ENCODE peak calls at places on chromosome 13, in ten cellular contexts. Q is osteoblast; B is body of pancreas; U is CD4-positive, alpha-beta T cell; R is heart right ventricle; D is left lung; K is CD8-positive, alpha-beta T cell; X is testis; W is naive thymus-derived CD4-positive, alpha-beta T cell; P is HCT116. H is an unnamed sample.

GRCh38 chr13:94917814-94918213 is 205.5 kb upstream of the SOX21 start:
- DNase-seq in Q (no peak), B (no peak), U (no peak), R (no peak), D (no peak), K (no peak), X (no peak), W (no peak), P (no peak), H (no peak)

GRCh38 chr13:42594577-42595571 is 20.9 kb downstream of the TNFSF11 start:
- DNase-seq in Q (no peak), B (peak), U (peak), R (peak), D (no peak), K (no peak), X (peak), W (peak), P (peak), H (peak)

GRCh38 chr13:94534171-94534570 is 54.7 kb upstream of the DCT start:
- DNase-seq in Q (no peak), B (no peak), U (no peak), R (no peak), D (no peak), K (no peak), X (no peak), W (no peak), P (no peak), H (no peak)

GRCh38 chr13:59754411-59754810 is 409.3 kb downstream of the DIAPH3 start:
- DNase-seq in Q (no peak), B (no peak), U (no peak), R (no peak), D (no peak), K (no peak), X (no peak), W (no peak), P (no peak), H (no peak)

GRCh38 chr13:68588623-68589022 is 1358.5 kb upstream of the PCDH9 start:
- DNase-seq in Q (no peak), B (no peak), U (no peak), R (no peak), D (no peak), K (no peak), X (no peak), W (no peak), P (no peak), H (no peak)

GRCh38 chr13:101449971-101450748 is 2.3 kb upstream of the ITGBL1 start:
- DNase-seq in Q (peak), B (no peak), U (no peak), R (no peak), D (no peak), K (no peak), X (no peak), W (no peak), P (peak), H (no peak)

GRCh38 chr13:113862766-113863510 is 938 bp downstream of the GAS6 start:
- DNase-seq in Q (peak), B (peak), U (no peak), R (peak), D (peak), K (no peak), X (peak), W (no peak), P (no peak), H (peak)

GRCh38 chr13:45817833-45818232 is 33.7 kb downstream of the SIAH3 start:
- DNase-seq in Q (no peak), B (no peak), U (no peak), R (no peak), D (no peak), K (no peak), X (no peak), W (no peak), P (no peak), H (no peak)

GRCh38 chr13:49669735-49670309 is 21.5 kb downstream of the EBPL start:
- DNase-seq in Q (no peak), B (peak), U (peak), R (peak), D (no peak), K (no peak), X (peak), W (no peak), P (peak), H (no peak)

GRCh38 chr13:97125810-97126738 is 96.1 kb upstream of the MBNL2 start:
- DNase-seq in Q (no peak), B (no peak), U (no peak), R (no peak), D (no peak), K (no peak), X (no peak), W (no peak), P (no peak), H (peak)

GRCh38 chr13:89514534-89515312 is 1832.8 kb upstream of the MIR17HG start:
- DNase-seq in Q (no peak), B (peak), U (no peak), R (peak), D (no peak), K (no peak), X (no peak), W (no peak), P (no peak), H (no peak)

GRCh38 chr13:59680429-59681024 is 483.2 kb downstream of the DIAPH3 start:
- DNase-seq in Q (peak), B (no peak), U (no peak), R (no peak), D (no peak), K (no peak), X (no peak), W (peak), P (peak), H (no peak)

GRCh38 chr13:43003010-43003409 is 11.0 kb upstream of the EPSTI1 start:
- DNase-seq in Q (peak), B (no peak), U (no peak), R (no peak), D (no peak), K (no peak), X (no peak), W (no peak), P (no peak), H (no peak)

GRCh38 chr13:113835461-113836274 is 28.2 kb downstream of the GAS6 start:
- DNase-seq in Q (peak), B (no peak), U (no peak), R (no peak), D (peak), K (no peak), X (no peak), W (no peak), P (no peak), H (no peak)

GRCh38 chr13:34172048-34172447 is 354.1 kb downstream of the RFC3 start:
- DNase-seq in Q (no peak), B (no peak), U (no peak), R (no peak), D (no peak), K (no peak), X (no peak), W (no peak), P (no peak), H (no peak)

GRCh38 chr13:83867708-83868107 is 14.6 kb downstream of the SLITRK1 start:
- DNase-seq in Q (no peak), B (no peak), U (no peak), R (no peak), D (no peak), K (no peak), X (no peak), W (no peak), P (no peak), H (no peak)

GRCh38 chr13:71754407-71754974 is 112.5 kb downstream of the DACH1 start:
- DNase-seq in Q (no peak), B (no peak), U (no peak), R (peak), D (no peak), K (no peak), X (no peak), W (no peak), P (no peak), H (no peak)

GRCh38 chr13:24502567-24503375 is 9.8 kb downstream of the PARP4 start:
- DNase-seq in Q (peak), B (no peak), U (no peak), R (no peak), D (no peak), K (no peak), X (no peak), W (no peak), P (peak), H (no peak)

GRCh38 chr13:34682406-34682805 is 259.7 kb upstream of the NBEA start:
- DNase-seq in Q (no peak), B (no peak), U (no peak), R (no peak), D (no peak), K (no peak), X (no peak), W (no peak), P (no peak), H (no peak)

GRCh38 chr13:62320129-62320724 is 904.6 kb upstream of the PCDH20 start:
- DNase-seq in Q (no peak), B (no peak), U (no peak), R (no peak), D (no peak), K (no peak), X (no peak), W (no peak), P (peak), H (no peak)

GRCh38 chr13:98549006-98549727 is 27.7 kb downstream of the STK24 start:
- DNase-seq in Q (no peak), B (no peak), U (no peak), R (no peak), D (no peak), K (no peak), X (no peak), W (no peak), P (no peak), H (no peak)

GRCh38 chr13:99542788-99543406 is 41.6 kb downstream of the TM9SF2 start:
- DNase-seq in Q (no peak), B (no peak), U (peak), R (no peak), D (no peak), K (no peak), X (no peak), W (peak), P (no peak), H (no peak)

GRCh38 chr13:95920485-95920884 is 132.7 kb downstream of the UGGT2 start:
- DNase-seq in Q (no peak), B (no peak), U (no peak), R (no peak), D (no peak), K (no peak), X (no peak), W (no peak), P (no peak), H (no peak)

GRCh38 chr13:86572115-86572514 is 772.9 kb upstream of the SLITRK6 start:
- DNase-seq in Q (no peak), B (no peak), U (no peak), R (no peak), D (no peak), K (no peak), X (no peak), W (no peak), P (peak), H (no peak)

GRCh38 chr13:35723061-35723461 is 246.6 kb upstream of the MAB21L1 start:
- DNase-seq in Q (peak), B (no peak), U (no peak), R (peak), D (no peak), K (no peak), X (peak), W (no peak), P (no peak), H (no peak)

GRCh38 chr13:35720690-35721554 is 244.4 kb upstream of the MAB21L1 start:
- DNase-seq in Q (peak), B (peak), U (no peak), R (peak), D (no peak), K (no peak), X (peak), W (no peak), P (peak), H (peak)

GRCh38 chr13:35722438-35723060 is 246.1 kb upstream of the MAB21L1 start:
- DNase-seq in Q (no peak), B (no peak), U (no peak), R (no peak), D (no peak), K (no peak), X (no peak), W (no peak), P (no peak), H (no peak)

GRCh38 chr13:35718084-35718483 is 241.6 kb upstream of the MAB21L1 start:
- DNase-seq in Q (no peak), B (no peak), U (no peak), R (no peak), D (no peak), K (no peak), X (no peak), W (no peak), P (no peak), H (no peak)

GRCh38 chr13:35720290-35720689 is 243.8 kb upstream of the MAB21L1 start:
- DNase-seq in Q (peak), B (no peak), U (no peak), R (no peak), D (no peak), K (no peak), X (no peak), W (no peak), P (no peak), H (no peak)
- H3K27ac ChIP-seq in Q (no peak), B (no peak), U (no peak), R (peak), D (no peak), K (no peak), X (no peak), W (no peak), P (no peak), H (no peak)

GRCh38 chr13:21234537-21234936 is 58.1 kb downstream of the MRPL57 start:
- DNase-seq in Q (peak), B (no peak), U (no peak), R (peak), D (no peak), K (no peak), X (no peak), W (no peak), P (no peak), H (no peak)
- H3K27ac ChIP-seq in Q (no peak), B (no peak), U (no peak), R (no peak), D (no peak), K (no peak), X (no peak), W (no peak), P (no peak), H (no peak)

DNA sequence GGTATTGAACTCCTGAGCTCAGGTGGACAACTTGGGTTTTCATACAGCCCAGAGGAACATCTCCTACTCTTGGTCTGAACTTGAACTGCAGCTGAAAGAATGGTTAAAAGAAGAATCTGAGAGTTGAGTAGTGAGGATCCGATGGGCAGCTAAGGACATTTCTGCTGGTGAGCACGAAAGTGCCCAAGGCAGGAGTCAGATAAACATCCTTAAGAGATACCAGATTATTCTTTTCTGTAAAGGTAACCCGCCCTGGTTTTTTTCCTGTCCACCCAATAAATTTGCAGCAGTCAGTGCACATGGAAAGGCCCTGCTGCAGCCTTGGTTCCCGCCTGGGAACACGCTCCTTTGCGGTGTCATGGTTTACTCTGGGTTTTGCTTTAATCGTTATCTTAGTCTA is 78.4 kb upstream of the ARHGEF7 start:
- DNase-seq in Q (no peak), B (no peak), U (no peak), R (no peak), D (no peak), K (no peak), X (no peak), W (no peak), P (no peak), H (no peak)
- H3K27ac ChIP-seq in Q (no peak), B (no peak), U (no peak), R (no peak), D (no peak), K (no peak), X (no peak), W (no peak), P (no peak), H (no peak)

GRCh38 chr13:75650991-75651390 is 14.9 kb downstream of the LMO7 start:
- DNase-seq in Q (no peak), B (no peak), U (no peak), R (no peak), D (no peak), K (no peak), X (no peak), W (no peak), P (no peak), H (no peak)

GRCh38 chr13:75660694-75661093 is 24.6 kb downstream of the LMO7 start:
- DNase-seq in Q (no peak), B (no peak), U (no peak), R (no peak), D (no peak), K (no peak), X (no peak), W (no peak), P (no peak), H (no peak)

GRCh38 chr13:75661443-75661842 is 25.3 kb downstream of the LMO7 start:
- DNase-seq in Q (no peak), B (peak), U (no peak), R (no peak), D (no peak), K (no peak), X (no peak), W (no peak), P (no peak), H (no peak)

DNA sequence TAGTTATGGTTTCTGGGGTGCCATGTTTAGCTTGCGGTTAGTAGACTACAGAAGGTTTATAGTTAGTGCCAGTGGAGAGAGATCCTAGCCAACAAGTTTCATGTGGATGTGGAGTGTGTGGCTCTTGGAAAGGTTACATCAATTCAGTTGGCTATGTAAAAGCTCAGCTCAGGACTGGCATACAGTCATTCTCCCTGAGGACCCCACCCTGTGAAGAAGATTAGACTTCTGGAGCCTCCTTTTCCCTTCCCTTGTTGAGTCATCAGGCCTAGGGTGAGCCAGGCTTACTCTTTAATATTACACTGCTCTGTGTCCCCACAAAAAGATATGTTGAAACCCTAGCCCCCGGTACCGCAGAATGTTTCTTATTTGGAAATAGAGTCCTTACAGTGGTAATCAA is 20.5 kb downstream of the LMO7 start:
- DNase-seq in Q (peak), B (no peak), U (no peak), R (no peak), D (no peak), K (no peak), X (no peak), W (no peak), P (no peak), H (no peak)
- H3K27ac ChIP-seq in Q (peak), B (no peak), U (no peak), R (no peak), D (no peak), K (no peak), X (no peak), W (no peak), P (no peak), H (no peak)

DNA sequence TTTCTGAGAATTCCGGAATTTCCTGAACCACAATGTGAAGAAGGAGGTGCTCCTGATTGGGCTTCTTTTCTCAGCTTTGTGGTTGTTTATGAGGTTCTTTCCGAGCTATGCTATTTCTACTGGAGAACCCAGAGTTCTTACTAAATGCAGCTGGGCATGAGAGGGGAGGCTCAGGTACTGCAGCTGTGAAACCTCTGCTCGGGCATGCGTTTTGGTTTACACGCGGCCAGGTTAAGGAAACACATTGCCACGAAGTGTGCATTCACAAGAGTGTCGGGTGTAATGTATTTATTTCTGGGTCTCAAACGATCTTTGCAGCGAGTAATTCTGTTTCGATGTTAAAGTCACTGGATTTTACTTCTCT is 657 bp upstream of the MIR17HG start:
- DNase-seq in Q (no peak), B (peak), U (peak), R (no peak), D (no peak), K (peak), X (no peak), W (peak), P (no peak), H (no peak)
- H3K27ac ChIP-seq in Q (no peak), B (peak), U (peak), R (peak), D (peak), K (peak), X (no peak), W (peak), P (no peak), H (peak)

GRCh38 chr13:30446122-30446500 is 19.6 kb downstream of the HMGB1 start:
- DNase-seq in Q (peak), B (no peak), U (no peak), R (no peak), D (no peak), K (no peak), X (no peak), W (no peak), P (no peak), H (no peak)
- H3K27ac ChIP-seq in Q (no peak), B (peak), U (no peak), R (peak), D (peak), K (no peak), X (no peak), W (no peak), P (no peak), H (no peak)

GRCh38 chr13:37709318-37709717 is 110.8 kb upstream of the POSTN start:
- DNase-seq in Q (no peak), B (no peak), U (no peak), R (no peak), D (no peak), K (no peak), X (no peak), W (no peak), P (no peak), H (no peak)
- H3K27ac ChIP-seq in Q (no peak), B (no peak), U (no peak), R (no peak), D (no peak), K (no peak), X (no peak), W (no peak), P (no peak), H (no peak)

H was measured in caudate nucleus.